ENCODE peak calls at places on chromosomes 12 and 14, in five cellular contexts. E is K562, G is SK-N-SH, W is HepG2, L is H1. Z is an unnamed sample.

GRCh38 chr14:100654814-100655795 is 67.9 kb upstream of the BEGAIN start:
- DNase-seq in G (peak), W (no peak), E (peak), L (no peak), Z (no peak)

GRCh38 chr12:96199465-96199864 is 5.3 kb downstream of the ELK3 start:
- DNase-seq in W (no peak), G (no peak), L (no peak), E (no peak), Z (no peak)

GRCh38 chr12:113087193-113087592 is 30.7 kb downstream of the DTX1 start:
- DNase-seq in E (no peak), L (no peak), G (no peak), W (no peak), Z (no peak)

GRCh38 chr14:80567905-80568512 is 356.7 kb upstream of the DIO2 start:
- DNase-seq in E (no peak), G (no peak), W (no peak), L (no peak), Z (no peak)

GRCh38 chr14:78007160-78007559 is 163.0 kb upstream of the NRXN3 start:
- DNase-seq in L (no peak), W (no peak), E (no peak), G (no peak), Z (no peak)

GRCh38 chr14:33848706-33849454 is 102.0 kb downstream of the EGLN3 start:
- DNase-seq in W (peak), G (peak), E (peak), L (peak), Z (no peak)

GRCh38 chr14:90402009-90402408 is 5.2 kb downstream of the CALM1 start:
- DNase-seq in G (no peak), E (no peak), W (no peak), L (no peak), Z (no peak)

GRCh38 chr12:4960030-4960429 is 50.3 kb downstream of the KCNA1 start:
- DNase-seq in L (no peak), E (no peak), W (no peak), G (no peak), Z (no peak)

GRCh38 chr12:132597333-132598283 is 12.8 kb downstream of the LRCOL1 start:
- DNase-seq in W (no peak), G (no peak), E (peak), L (no peak), Z (no peak)

GRCh38 chr12:56630180-56630632 is at the start of gene BAZ2A:
- DNase-seq in L (no peak), E (peak), W (peak), G (peak), Z (no peak)

GRCh38 chr12:56954956-56955355 is 2.5 kb downstream of the RDH16 start:
- DNase-seq in E (no peak), L (no peak), G (no peak), W (no peak), Z (no peak)

GRCh38 chr12:116592116-116592637 is 33.0 kb downstream of the MAP1LC3B2 start:
- DNase-seq in E (no peak), W (no peak), G (no peak), L (no peak), Z (no peak)

GRCh38 chr14:23160924-23161522 is 22.4 kb downstream of the SLC7A8 start:
- DNase-seq in W (no peak), E (peak), L (no peak), G (no peak), Z (no peak)

GRCh38 chr12:389138-390096 is at the start of gene KDM5A:
- DNase-seq in W (peak), G (peak), E (peak), L (peak), Z (peak)

GRCh38 chr12:15880721-15881120 is 1.5 kb upstream of the STRAP start:
- DNase-seq in L (no peak), W (no peak), E (no peak), G (no peak), Z (no peak)

GRCh38 chr12:102496571-102496970 is 16.2 kb upstream of the IGF1 start:
- DNase-seq in E (no peak), W (no peak), L (no peak), G (no peak), Z (no peak)

GRCh38 chr14:85197976-85198375 is 332.0 kb upstream of the FLRT2 start:
- DNase-seq in G (no peak), L (no peak), E (no peak), W (no peak), Z (no peak)

GRCh38 chr12:53179694-53180269 is 740 bp upstream of the ZNF740 start:
- DNase-seq in W (no peak), G (peak), E (no peak), L (no peak), Z (no peak)

GRCh38 chr12:21677622-21678277 is 20.1 kb upstream of the LDHB start:
- DNase-seq in W (no peak), L (no peak), G (no peak), E (no peak), Z (no peak)

GRCh38 chr14:54712371-54712998 is 145.6 kb downstream of the SAMD4A start:
- DNase-seq in L (no peak), W (no peak), G (no peak), E (no peak), Z (no peak)

GRCh38 chr14:68416156-68416555 is 376.7 kb downstream of the ZFP36L1 start:
- DNase-seq in L (no peak), E (no peak), G (no peak), W (no peak), Z (no peak)
- TF ChIP-seq JUND in L (no peak), E (no peak), G (no peak), W (no peak), Z (no peak)

GRCh38 chr12:109434556-109434955 is 42.5 kb downstream of the KCTD10 start:
- DNase-seq in E (no peak), L (no peak), W (no peak), G (no peak), Z (no peak)

GRCh38 chr12:109432842-109433304 is 44.2 kb downstream of the KCTD10 start:
- DNase-seq in L (peak), E (peak), W (peak), G (peak), Z (no peak)

GRCh38 chr12:109432431-109432830 is 44.7 kb downstream of the KCTD10 start:
- DNase-seq in W (no peak), E (no peak), L (no peak), G (no peak), Z (no peak)

GRCh38 chr12:109435428-109436180 is 41.5 kb downstream of the KCTD10 start:
- DNase-seq in G (no peak), L (no peak), W (no peak), E (no peak), Z (no peak)

GRCh38 chr12:109433618-109434017 is 43.5 kb downstream of the KCTD10 start:
- DNase-seq in G (peak), W (no peak), E (peak), L (no peak), Z (no peak)
- TF ChIP-seq CHD2 in G (no peak), W (no peak), E (no peak), L (no peak), Z (no peak)

DNA sequence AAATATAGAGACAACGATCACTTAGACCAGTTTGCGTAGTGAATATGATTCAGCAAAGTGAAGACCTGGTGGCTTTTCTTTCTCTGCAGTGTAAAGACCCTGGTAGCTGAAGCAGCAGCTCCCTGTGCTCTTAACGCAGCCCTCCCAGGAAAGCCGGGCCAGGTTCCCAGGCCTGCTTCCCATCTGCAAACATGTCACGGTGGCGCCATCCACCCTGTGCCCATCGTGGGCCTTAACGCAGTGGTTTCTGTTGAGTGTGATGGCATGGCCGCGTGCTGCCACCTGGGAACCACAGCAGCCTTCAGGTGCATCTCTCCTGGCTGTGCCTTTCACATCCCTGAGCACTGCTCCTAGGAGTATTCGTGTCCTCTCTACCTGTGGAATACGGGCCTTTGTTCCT is 71.5 kb downstream of the WDR20 start:
- DNase-seq in L (no peak), W (no peak), G (no peak), E (no peak), Z (no peak)
- TF ChIP-seq SIN3A in L (no peak), W (no peak), G (no peak), E (no peak), Z (no peak)

GRCh38 chr12:69096669-69097364 is 142.6 kb upstream of the CPSF6 start:
- DNase-seq in E (no peak), W (no peak), L (no peak), G (no peak), Z (no peak)
- TF ChIP-seq JUND in E (no peak), W (no peak), L (no peak), G (peak), Z (no peak)

GRCh38 chr12:52085682-52086180 is 6.2 kb downstream of the SMIM41 start:
- DNase-seq in W (no peak), L (no peak), G (peak), E (no peak), Z (no peak)
- TF ChIP-seq CHD2 in W (no peak), L (no peak), G (no peak), E (no peak), Z (no peak)

GRCh38 chr14:60670994-60671393 is 21.7 kb upstream of the SIX1 start:
- DNase-seq in E (no peak), W (no peak), G (no peak), L (no peak), Z (no peak)

GRCh38 chr14:60668431-60669112 is 19.3 kb upstream of the SIX1 start:
- DNase-seq in E (no peak), W (no peak), G (no peak), L (no peak), Z (no peak)

GRCh38 chr14:60662987-60663386 is 13.7 kb upstream of the SIX1 start:
- DNase-seq in W (no peak), L (no peak), E (no peak), G (no peak), Z (no peak)

DNA sequence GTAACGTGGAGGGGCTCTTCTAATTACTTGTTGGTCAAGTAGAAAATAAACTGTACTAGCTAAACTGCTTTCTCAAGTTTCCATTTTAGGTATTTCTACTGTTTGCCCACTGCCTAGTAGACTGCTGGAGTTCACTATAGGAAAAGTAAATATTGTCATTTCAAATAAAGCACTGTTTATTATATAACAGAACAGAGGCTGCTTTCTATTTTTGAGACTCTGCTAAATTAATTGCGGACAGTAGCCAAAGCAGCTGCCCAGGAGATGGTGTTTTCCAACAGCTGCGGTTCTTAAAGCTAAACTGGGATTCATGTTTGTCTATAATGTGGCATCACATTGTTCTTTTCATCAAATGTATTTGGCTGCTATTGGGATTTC is 15.9 kb upstream of the SIX1 start:
- DNase-seq in W (peak), E (no peak), L (no peak), G (no peak), Z (no peak)
- TF ChIP-seq SIN3A in W (no peak), E (no peak), L (no peak), G (no peak), Z (no peak)

GRCh38 chr14:65985976-65986375 is 500.2 kb upstream of the CCDC196 start:
- DNase-seq in L (no peak), E (no peak), W (no peak), G (no peak), Z (no peak)
- TF ChIP-seq JUND in L (no peak), E (no peak), W (no peak), G (no peak), Z (no peak)

GRCh38 chr12:17348311-17348710 is 741.7 kb downstream of the RERGL start:
- DNase-seq in L (no peak), G (no peak), W (no peak), E (no peak), Z (no peak)
- TF ChIP-seq CHD2 in L (no peak), G (no peak), W (no peak), E (no peak), Z (no peak)

DNA sequence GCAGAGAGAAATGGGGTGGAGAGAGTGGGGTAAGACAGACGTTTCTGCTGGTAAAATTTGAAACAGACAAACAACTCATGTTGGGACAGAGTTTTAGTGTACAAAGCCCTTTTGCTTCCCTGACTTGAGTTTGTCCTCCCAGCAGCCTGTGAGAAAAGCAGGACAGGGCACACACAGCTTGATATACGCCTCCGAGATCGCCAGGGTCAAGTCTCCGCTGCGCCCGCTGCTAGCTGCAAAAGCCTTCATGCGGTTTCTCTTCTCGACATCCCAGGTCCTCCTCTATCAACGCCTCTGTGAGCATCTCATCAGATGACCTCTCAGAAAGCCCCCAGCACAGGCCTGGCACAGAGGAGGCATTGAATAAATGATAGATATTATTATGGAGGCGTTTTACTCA is 9.4 kb upstream of the BCL11B start:
- DNase-seq in W (no peak), G (no peak), E (no peak), L (no peak), Z (no peak)
- TF ChIP-seq SIN3A in W (no peak), G (no peak), E (no peak), L (no peak), Z (no peak)